ENCODE peak calls at places on chromosomes 5 and 9, in ten cellular contexts. G is GM04504; B is mesothelial cell of epicardium; Y is heart left ventricle; F is A172; X is amniotic stem cell; J is naive thymus-derived CD8-positive, alpha-beta T cell; I is pancreas; R is psoas muscle; N is activated naive CD8-positive, alpha-beta T cell treated with anti-CD3 and anti-CD28 coated beads, Interleukin-2, amount 50 U/mL, for 24 hours. A is an unnamed sample.

GRCh38 chr5:115296130-115296997 is at the start of gene CCDC112:
- DNase-seq in X (peak; percentile 14), J (peak; percentile 77), Y (peak; percentile 87), F (peak; percentile 64), N (peak; percentile 82), B (peak; percentile 74), I (peak; percentile 88), G (peak; percentile 46), R (peak; percentile 78), A (peak; percentile 72)

GRCh38 chr5:132714456-132715307 is 22.7 kb downstream of the KIF3A start:
- DNase-seq in B (no peak), R (no peak), X (no peak), I (no peak), G (no peak), F (peak; percentile 16), J (no peak), N (no peak), Y (no peak), A (peak; percentile 27)

GRCh38 chr5:158435161-158435616 is 576.2 kb upstream of the CLINT1 start:
- DNase-seq in R (no peak), N (peak; percentile 36), X (no peak), F (no peak), I (no peak), Y (no peak), B (no peak), G (no peak), J (no peak), A (peak; percentile 84)

GRCh38 chr5:88875609-88876234 is 7.3 kb downstream of the MEF2C start:
- DNase-seq in I (no peak), J (no peak), G (no peak), F (no peak), Y (no peak), B (no peak), X (no peak), R (no peak), N (no peak), A (no peak)

GRCh38 chr5:85453026-85453349 is 1068.3 kb upstream of the EDIL3 start:
- DNase-seq in Y (no peak), G (no peak), X (no peak), F (peak; percentile 28), B (no peak), I (no peak), J (no peak), N (no peak), R (no peak), A (no peak)

GRCh38 chr5:135739383-135739961 is 95.0 kb upstream of the SLC25A48 start:
- DNase-seq in Y (no peak), R (no peak), N (no peak), F (no peak), G (no peak), I (no peak), X (no peak), B (peak; percentile 34), J (no peak), A (no peak)

GRCh38 chr5:125560476-125561225 is 814.2 kb upstream of the ZNF608 start:
- DNase-seq in Y (no peak), N (no peak), X (no peak), G (no peak), B (no peak), J (no peak), F (no peak), I (no peak), R (no peak), A (no peak)

GRCh38 chr9:114321759-114322158 is 1.1 kb upstream of the ORM1 start:
- DNase-seq in X (no peak), B (no peak), N (no peak), J (no peak), I (no peak), R (no peak), Y (no peak), F (peak; percentile 26), G (no peak), A (no peak)

GRCh38 chr5:160353379-160353778 is 17.0 kb downstream of the C1QTNF2 start:
- DNase-seq in R (peak; percentile 69), B (no peak), N (no peak), J (no peak), F (no peak), X (no peak), Y (no peak), G (no peak), I (no peak), A (no peak)

GRCh38 chr5:143601917-143602333 is 198.4 kb upstream of the NR3C1 start:
- DNase-seq in B (no peak), I (no peak), N (no peak), F (no peak), Y (peak; percentile 31), R (no peak), J (no peak), G (no peak), X (no peak), A (no peak)

GRCh38 chr9:105458404-105458803 is 10.6 kb downstream of the FSD1L start:
- DNase-seq in X (no peak), B (no peak), N (no peak), F (no peak), I (no peak), J (no peak), R (no peak), Y (no peak), G (no peak), A (no peak)

GRCh38 chr5:42745426-42745825 is 11.2 kb upstream of the CCDC152 start:
- DNase-seq in G (no peak), I (no peak), R (no peak), B (no peak), J (no peak), N (no peak), X (no peak), Y (no peak), F (no peak), A (no peak)

GRCh38 chr9:5941214-5941613 is 50.5 kb downstream of the MLANA start:
- DNase-seq in F (no peak), I (no peak), N (no peak), B (no peak), J (no peak), G (no peak), R (no peak), X (no peak), Y (no peak), A (no peak)

GRCh38 chr9:75156838-75157237 is 68.5 kb downstream of the OSTF1 start:
- DNase-seq in N (no peak), R (no peak), F (no peak), G (no peak), J (no peak), Y (no peak), B (no peak), X (no peak), I (no peak), A (no peak)

GRCh38 chr5:115758356-115758755 is 58.1 kb downstream of the CDO1 start:
- DNase-seq in X (no peak), Y (no peak), R (no peak), G (no peak), F (no peak), B (no peak), N (no peak), I (no peak), J (no peak), A (no peak)

GRCh38 chr5:170626507-170627150 is 122.8 kb downstream of the KCNIP1 start:
- DNase-seq in J (no peak), G (no peak), N (no peak), I (no peak), R (no peak), B (no peak), F (no peak), Y (no peak), X (no peak), A (no peak)

GRCh38 chr5:9507974-9508373 is 37.9 kb downstream of the SEMA5A start:
- DNase-seq in I (no peak), B (no peak), R (no peak), F (peak; percentile 70), Y (no peak), N (no peak), J (no peak), X (no peak), G (peak; percentile 64), A (no peak)

GRCh38 chr9:89605181-89606048 is 603 bp downstream of the GADD45G start:
- DNase-seq in G (no peak), B (peak; percentile 55), F (peak; percentile 55), J (peak; percentile 27), Y (peak; percentile 79), X (no peak), I (peak; percentile 66), R (peak; percentile 68), N (peak; percentile 61), A (peak; percentile 35)

GRCh38 chr5:72552041-72552557 is 44.9 kb upstream of the ZNF366 start:
- DNase-seq in X (peak; percentile 49), R (no peak), I (no peak), F (peak; percentile 97), Y (no peak), N (no peak), B (no peak), G (peak; percentile 76), J (no peak), A (no peak)

GRCh38 chr9:135811796-135812195 is 95.5 kb downstream of the CAMSAP1 start:
- DNase-seq in N (no peak), B (no peak), X (no peak), R (no peak), J (no peak), I (no peak), F (no peak), Y (no peak), G (no peak), A (no peak)

GRCh38 chr5:10539685-10539998 is 24.2 kb upstream of the ANKRD33B start:
- DNase-seq in R (no peak), N (no peak), F (peak; percentile 70), G (no peak), X (no peak), J (no peak), Y (no peak), B (no peak), I (no peak), A (no peak)

GRCh38 chr9:78932849-78933627 is 636.1 kb downstream of the PSAT1 start:
- DNase-seq in X (no peak), G (no peak), J (no peak), N (no peak), F (peak; percentile 96), R (no peak), Y (no peak), I (no peak), B (no peak), A (no peak)

GRCh38 chr9:96777539-96777864 is 385 bp downstream of the ZNF510 start:
- DNase-seq in G (peak; percentile 3), R (no peak), N (no peak), F (no peak), J (no peak), I (no peak), B (no peak), Y (no peak), X (no peak), A (no peak)

GRCh38 chr5:87095787-87096186 is 171.9 kb upstream of the RASA1 start:
- DNase-seq in F (no peak), J (no peak), N (no peak), G (no peak), Y (no peak), R (no peak), X (no peak), I (no peak), B (no peak), A (no peak)

GRCh38 chr5:172533058-172533398 is 78.7 kb upstream of the SH3PXD2B start:
- DNase-seq in B (peak; percentile 13), F (no peak), X (no peak), I (no peak), N (no peak), R (no peak), G (no peak), Y (no peak), J (no peak), A (no peak)

GRCh38 chr9:96553070-96553469 is 66.6 kb downstream of the CDC14B start:
- DNase-seq in R (no peak), B (no peak), F (peak; percentile 72), N (no peak), Y (no peak), G (peak; percentile 83), I (no peak), J (no peak), X (peak; percentile 67), A (no peak)

GRCh38 chr5:53023969-53024368 is 34.8 kb downstream of the ITGA2 start:
- DNase-seq in F (no peak), X (peak; percentile 22), Y (no peak), J (no peak), N (no peak), B (no peak), R (no peak), I (no peak), G (peak; percentile 58), A (peak; percentile 19)

GRCh38 chr5:1318659-1319251 is 23.9 kb upstream of the TERT start:
- DNase-seq in F (no peak), X (no peak), N (no peak), G (no peak), J (no peak), Y (no peak), B (no peak), R (no peak), I (peak; percentile 14), A (peak; percentile 79)